ENCODE peak calls at places on chromosomes 16 and 17, in seven cellular contexts. One of them, this sample, is unnamed.

GRCh38 chr16:8677481-8677880 is 3.1 kb downstream of the ABAT start:
- DNase-seq in esophagus squamous epithelium: no peak
- DNase-seq in ovary: no peak
- DNase-seq in IMR-90: no peak
- DNase-seq in psoas muscle: no peak
- DNase-seq in fibroblast of lung: no peak
- DNase-seq in A673: no peak
- DNase-seq in this sample: no peak

GRCh38 chr16:58882292-58882691 is 148.2 kb upstream of the GOT2 start:
- DNase-seq in esophagus squamous epithelium: no peak
- DNase-seq in ovary: no peak
- DNase-seq in IMR-90: no peak
- DNase-seq in psoas muscle: no peak
- DNase-seq in fibroblast of lung: no peak
- DNase-seq in A673: no peak
- DNase-seq in this sample: no peak

GRCh38 chr17:71578446-71578845 is 542.4 kb upstream of the SOX9 start:
- DNase-seq in esophagus squamous epithelium: no peak
- DNase-seq in ovary: no peak
- DNase-seq in IMR-90: no peak
- DNase-seq in psoas muscle: no peak
- DNase-seq in fibroblast of lung: no peak
- DNase-seq in A673: no peak
- DNase-seq in this sample: no peak

GRCh38 chr17:36647598-36647997 is 46.2 kb downstream of the MRM1 start:
- DNase-seq in esophagus squamous epithelium: no peak
- DNase-seq in ovary: no peak
- DNase-seq in IMR-90: no peak
- DNase-seq in psoas muscle: no peak
- DNase-seq in fibroblast of lung: no peak
- DNase-seq in A673: no peak
- DNase-seq in this sample: no peak

GRCh38 chr16:78675312-78675711 is 575.9 kb downstream of the WWOX start:
- DNase-seq in esophagus squamous epithelium: no peak
- DNase-seq in ovary: no peak
- DNase-seq in IMR-90: peak; percentile 7
- DNase-seq in psoas muscle: no peak
- DNase-seq in fibroblast of lung: peak; percentile 21
- DNase-seq in A673: no peak
- DNase-seq in this sample: no peak

GRCh38 chr17:31842416-31843381 is 16.3 kb downstream of the COPRS start:
- DNase-seq in esophagus squamous epithelium: no peak
- DNase-seq in ovary: peak; percentile 80
- DNase-seq in IMR-90: peak; percentile 77
- DNase-seq in psoas muscle: peak; percentile 57
- DNase-seq in fibroblast of lung: peak; percentile 78
- DNase-seq in A673: peak; percentile 60
- DNase-seq in this sample: peak; percentile 57

GRCh38 chr17:70820276-70820675 is 650.9 kb downstream of the KCNJ2 start:
- DNase-seq in esophagus squamous epithelium: no peak
- DNase-seq in ovary: no peak
- DNase-seq in IMR-90: peak; percentile 59
- DNase-seq in psoas muscle: no peak
- DNase-seq in fibroblast of lung: peak; percentile 90
- DNase-seq in A673: no peak
- DNase-seq in this sample: no peak

GRCh38 chr16:55501549-55502322 is 7.1 kb upstream of the LPCAT2 start:
- DNase-seq in esophagus squamous epithelium: no peak
- DNase-seq in ovary: no peak
- DNase-seq in IMR-90: no peak
- DNase-seq in psoas muscle: no peak
- DNase-seq in fibroblast of lung: no peak
- DNase-seq in A673: no peak
- DNase-seq in this sample: no peak

GRCh38 chr17:37558299-37558698 is 50.9 kb downstream of the SYNRG start:
- DNase-seq in esophagus squamous epithelium: no peak
- DNase-seq in ovary: no peak
- DNase-seq in IMR-90: peak; percentile 47
- DNase-seq in psoas muscle: no peak
- DNase-seq in fibroblast of lung: no peak
- DNase-seq in A673: no peak
- DNase-seq in this sample: no peak

GRCh38 chr17:80960797-80961452 is 30.7 kb upstream of the CHMP6 start:
- DNase-seq in esophagus squamous epithelium: no peak
- DNase-seq in ovary: peak; percentile 41
- DNase-seq in IMR-90: no peak
- DNase-seq in psoas muscle: no peak
- DNase-seq in fibroblast of lung: no peak
- DNase-seq in A673: no peak
- DNase-seq in this sample: no peak

GRCh38 chr17:80961516-80961915 is 30.1 kb upstream of the CHMP6 start:
- DNase-seq in esophagus squamous epithelium: no peak
- DNase-seq in ovary: peak; percentile 39
- DNase-seq in IMR-90: no peak
- DNase-seq in psoas muscle: no peak
- DNase-seq in fibroblast of lung: no peak
- DNase-seq in A673: no peak
- DNase-seq in this sample: no peak

GRCh38 chr17:80959330-80960036 is 32.2 kb upstream of the CHMP6 start:
- DNase-seq in esophagus squamous epithelium: no peak
- DNase-seq in ovary: peak; percentile 89
- DNase-seq in IMR-90: peak; percentile 48
- DNase-seq in psoas muscle: peak; percentile 85
- DNase-seq in fibroblast of lung: peak; percentile 86
- DNase-seq in A673: no peak
- DNase-seq in this sample: peak; percentile 88

GRCh38 chr17:80961931-80962330 is 29.7 kb upstream of the CHMP6 start:
- DNase-seq in esophagus squamous epithelium: no peak
- DNase-seq in ovary: peak; percentile 36
- DNase-seq in IMR-90: no peak
- DNase-seq in psoas muscle: no peak
- DNase-seq in fibroblast of lung: no peak
- DNase-seq in A673: no peak
- DNase-seq in this sample: no peak

DNA sequence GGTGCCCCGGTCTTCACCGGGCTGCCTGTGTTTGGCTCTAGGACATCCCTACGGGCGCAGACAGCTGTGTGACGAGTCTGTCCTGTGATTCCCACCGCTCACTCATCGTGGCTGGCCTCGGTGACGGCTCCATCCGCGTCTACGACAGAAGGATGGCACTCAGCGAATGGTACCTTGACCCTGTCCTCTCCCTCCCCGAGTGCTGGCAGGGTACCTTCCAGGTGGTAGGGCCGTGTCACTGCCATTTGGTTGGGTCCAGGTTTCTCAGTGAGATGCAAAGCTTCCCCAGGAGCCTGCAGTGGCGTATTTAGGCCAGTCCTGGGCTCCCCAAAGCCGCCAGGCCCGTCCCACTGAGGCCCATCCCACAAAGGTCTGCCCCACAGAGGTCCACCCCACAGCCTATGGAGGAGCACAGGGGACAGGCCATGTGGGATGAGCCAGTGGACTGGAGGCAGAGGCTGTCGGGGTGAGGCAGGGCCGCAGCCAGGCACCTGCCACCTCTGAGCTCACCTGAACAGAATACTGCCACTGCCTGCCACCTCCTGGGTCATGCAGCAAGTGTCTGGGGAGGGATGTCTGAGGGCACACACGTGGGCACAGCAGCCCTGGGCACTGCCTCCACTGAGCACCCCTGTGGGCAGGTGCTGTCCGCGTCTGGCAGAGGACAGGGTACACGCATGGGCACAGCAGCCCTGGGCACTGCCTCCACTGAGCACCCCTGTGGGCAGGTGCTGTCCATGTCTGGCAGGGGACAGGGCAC is 31.4 kb upstream of the CHMP6 start:
- DNase-seq in esophagus squamous epithelium: no peak
- DNase-seq in ovary: no peak
- DNase-seq in IMR-90: no peak
- DNase-seq in psoas muscle: no peak
- DNase-seq in fibroblast of lung: no peak
- DNase-seq in A673: no peak
- DNase-seq in this sample: no peak
- H3K27ac ChIP-seq in esophagus squamous epithelium: peak overlapping the region; percentile 60
- H3K27ac ChIP-seq in ovary: peak overlapping the region; percentile 70
- H3K27ac ChIP-seq in IMR-90: peak overlapping the region; percentile 41
- H3K27ac ChIP-seq in psoas muscle: peak overlapping the region; percentile 81
- H3K27ac ChIP-seq in fibroblast of lung: peak overlapping the region; percentile 42
- H3K27ac ChIP-seq in A673: no peak overlapping the region
- H3K27ac ChIP-seq in this sample: peak overlapping the region; percentile 92

DNA sequence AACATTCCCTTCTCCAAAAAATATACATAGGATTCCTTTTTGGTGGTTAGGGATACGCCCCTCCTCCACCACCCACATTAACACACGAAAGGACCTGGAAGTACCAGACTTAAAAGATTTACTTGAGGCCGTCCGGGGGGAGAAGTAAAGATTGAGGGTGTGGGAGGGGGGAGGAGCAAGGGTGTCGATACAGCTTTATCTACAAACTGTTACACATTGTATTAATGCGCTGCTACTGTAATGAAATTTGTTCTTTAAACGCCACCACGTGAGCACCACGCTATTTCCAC is 496 bp downstream of the PALB2 start:
- DNase-seq in esophagus squamous epithelium: no peak
- DNase-seq in ovary: no peak
- DNase-seq in IMR-90: no peak
- DNase-seq in psoas muscle: no peak
- DNase-seq in fibroblast of lung: peak; percentile 6
- DNase-seq in A673: peak; percentile 35
- DNase-seq in this sample: no peak
- H3K27ac ChIP-seq in esophagus squamous epithelium: peak overlapping the region; percentile 87
- H3K27ac ChIP-seq in ovary: peak overlapping the region; percentile 56
- H3K27ac ChIP-seq in IMR-90: peak overlapping the region; percentile 55
- H3K27ac ChIP-seq in psoas muscle: peak overlapping the region; percentile 91
- H3K27ac ChIP-seq in fibroblast of lung: peak overlapping the region; percentile 80
- H3K27ac ChIP-seq in A673: peak overlapping the region; percentile 87
- H3K27ac ChIP-seq in this sample: peak overlapping the region; percentile 83

DNA sequence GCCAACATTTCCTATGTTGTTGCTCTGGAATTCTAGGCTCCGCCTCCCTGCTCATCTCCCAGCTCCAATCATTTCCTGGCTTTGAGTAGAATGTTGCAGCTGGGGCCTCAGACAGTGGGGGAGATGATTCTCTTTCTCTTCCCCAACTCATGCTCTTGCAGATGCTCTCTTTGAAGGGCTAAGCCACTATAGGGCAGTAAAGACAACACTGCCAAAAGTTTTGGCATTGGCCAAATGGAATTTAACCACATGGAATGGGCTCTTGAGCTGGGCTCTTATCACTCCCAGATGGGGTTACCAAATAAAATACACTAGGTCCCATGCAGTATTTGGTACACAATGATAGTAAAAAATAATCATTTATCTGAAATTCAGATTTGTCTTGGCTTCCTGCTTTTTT is 19.6 kb upstream of the EFCAB13 start:
- DNase-seq in esophagus squamous epithelium: no peak
- DNase-seq in ovary: no peak
- DNase-seq in IMR-90: no peak
- DNase-seq in psoas muscle: no peak
- DNase-seq in fibroblast of lung: peak; percentile 42
- DNase-seq in A673: no peak
- DNase-seq in this sample: no peak
- H3K27ac ChIP-seq in esophagus squamous epithelium: no peak overlapping the region
- H3K27ac ChIP-seq in ovary: no peak overlapping the region
- H3K27ac ChIP-seq in IMR-90: no peak overlapping the region
- H3K27ac ChIP-seq in psoas muscle: no peak overlapping the region
- H3K27ac ChIP-seq in fibroblast of lung: no peak overlapping the region
- H3K27ac ChIP-seq in A673: no peak overlapping the region
- H3K27ac ChIP-seq in this sample: no peak overlapping the region

DNA sequence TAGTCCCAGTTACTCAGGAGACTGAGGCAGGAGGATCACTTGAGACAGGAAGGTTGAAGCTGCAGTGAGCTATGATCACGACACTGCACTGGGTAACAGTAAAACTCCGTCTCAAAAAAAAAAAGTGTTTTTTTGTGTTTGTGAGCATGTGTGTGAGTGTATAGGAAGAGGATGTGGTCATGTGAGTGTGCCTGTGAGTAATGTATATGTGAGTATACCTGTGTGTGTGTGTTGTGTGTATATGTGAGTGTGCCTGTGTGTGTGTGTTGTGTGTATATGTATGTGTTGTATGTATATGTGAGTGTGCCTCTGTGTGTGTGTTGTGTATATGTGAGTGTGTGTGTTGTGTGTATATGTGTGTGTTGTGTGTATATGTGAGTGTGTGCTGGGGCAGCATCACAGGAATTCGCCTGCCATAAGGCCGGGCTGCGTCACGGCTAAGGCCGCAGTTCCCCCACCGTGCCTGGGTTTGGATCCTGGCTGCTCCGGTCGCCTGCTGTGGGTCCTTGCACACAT is 21.4 kb upstream of the NPTX1 start:
- DNase-seq in esophagus squamous epithelium: no peak
- DNase-seq in ovary: no peak
- DNase-seq in IMR-90: no peak
- DNase-seq in psoas muscle: no peak
- DNase-seq in fibroblast of lung: no peak
- DNase-seq in A673: no peak
- DNase-seq in this sample: no peak
- H3K27ac ChIP-seq in esophagus squamous epithelium: no peak overlapping the region
- H3K27ac ChIP-seq in ovary: no peak overlapping the region
- H3K27ac ChIP-seq in IMR-90: no peak overlapping the region
- H3K27ac ChIP-seq in psoas muscle: no peak overlapping the region
- H3K27ac ChIP-seq in fibroblast of lung: no peak overlapping the region
- H3K27ac ChIP-seq in A673: no peak overlapping the region
- H3K27ac ChIP-seq in this sample: no peak overlapping the region

GRCh38 chr17:43356999-43357398 is 41.8 kb upstream of the ARL4D start:
- DNase-seq in esophagus squamous epithelium: no peak
- DNase-seq in ovary: no peak
- DNase-seq in IMR-90: peak; percentile 96
- DNase-seq in psoas muscle: peak; percentile 51
- DNase-seq in fibroblast of lung: peak; percentile 97
- DNase-seq in A673: no peak
- DNase-seq in this sample: no peak

GRCh38 chr17:43360739-43361498 is 37.9 kb upstream of the ARL4D start:
- DNase-seq in esophagus squamous epithelium: peak; percentile 43
- DNase-seq in ovary: no peak
- DNase-seq in IMR-90: peak; percentile 100
- DNase-seq in psoas muscle: peak; percentile 86
- DNase-seq in fibroblast of lung: peak; percentile 98
- DNase-seq in A673: peak; percentile 97
- DNase-seq in this sample: peak; percentile 86

GRCh38 chr17:43359469-43360105 is 39.2 kb upstream of the ARL4D start:
- DNase-seq in esophagus squamous epithelium: no peak
- DNase-seq in ovary: no peak
- DNase-seq in IMR-90: no peak
- DNase-seq in psoas muscle: no peak
- DNase-seq in fibroblast of lung: no peak
- DNase-seq in A673: no peak
- DNase-seq in this sample: no peak

GRCh38 chr17:43363181-43363925 is 35.4 kb upstream of the ARL4D start:
- DNase-seq in esophagus squamous epithelium: no peak
- DNase-seq in ovary: no peak
- DNase-seq in IMR-90: no peak
- DNase-seq in psoas muscle: no peak
- DNase-seq in fibroblast of lung: no peak
- DNase-seq in A673: no peak
- DNase-seq in this sample: no peak

GRCh38 chr17:43360376-43360738 is 38.4 kb upstream of the ARL4D start:
- DNase-seq in esophagus squamous epithelium: no peak
- DNase-seq in ovary: no peak
- DNase-seq in IMR-90: peak; percentile 97
- DNase-seq in psoas muscle: no peak
- DNase-seq in fibroblast of lung: peak; percentile 83
- DNase-seq in A673: peak; percentile 62
- DNase-seq in this sample: no peak
- H3K27ac ChIP-seq in esophagus squamous epithelium: peak overlapping the region; percentile 91
- H3K27ac ChIP-seq in ovary: peak overlapping the region; percentile 95
- H3K27ac ChIP-seq in IMR-90: peak overlapping the region; percentile 35
- H3K27ac ChIP-seq in psoas muscle: peak overlapping the region; percentile 94
- H3K27ac ChIP-seq in fibroblast of lung: peak overlapping the region; percentile 97
- H3K27ac ChIP-seq in A673: peak overlapping the region; percentile 98
- H3K27ac ChIP-seq in this sample: peak overlapping the region; percentile 98

This sample was measured in left ventricle myocardium inferior.